ENCODE peak calls at places on chromosomes 13 and 19, in four cellular contexts. L, F, B and C are unnamed samples.
A peak's percentile ranks its signal among the peaks of the same experiment; 100 is the strongest.

GRCh38 chr19:15015946-15016542 is 33.2 kb upstream of the CASP14 start:
- DNase-seq in L (no peak), F (no peak), B (no peak), C (peak; percentile 53)

GRCh38 chr19:31249217-31249616 is 100.0 kb downstream of the TSHZ3 start:
- DNase-seq in L (no peak), F (no peak), B (no peak), C (no peak)

GRCh38 chr13:102905905-102906304 is 60.1 kb downstream of the ERCC5 start:
- DNase-seq in L (no peak), F (no peak), B (no peak), C (no peak)

GRCh38 chr19:5663904-5664303 is 16.4 kb downstream of the MICOS13 start:
- DNase-seq in L (no peak), F (no peak), B (no peak), C (no peak)

GRCh38 chr13:40446365-40446764 is 220.1 kb downstream of the FOXO1 start:
- DNase-seq in L (no peak), F (no peak), B (no peak), C (no peak)

GRCh38 chr19:45097776-45098520 is 5.0 kb downstream of the PPP1R37 start:
- DNase-seq in L (peak; percentile 94), F (peak; percentile 50), B (peak; percentile 51), C (no peak)

GRCh38 chr19:52941941-52942370 is 18.7 kb upstream of the ZNF888 start:
- DNase-seq in L (peak; percentile 90), F (peak; percentile 22), B (peak; percentile 35), C (no peak)

GRCh38 chr19:42436006-42436405 is 6.7 kb downstream of the CXCL17 start:
- DNase-seq in L (no peak), F (no peak), B (no peak), C (no peak)

GRCh38 chr13:113566227-113566561 is 18.4 kb upstream of the TFDP1 start:
- DNase-seq in L (peak; percentile 60), F (no peak), B (no peak), C (no peak)

GRCh38 chr13:29754486-29754806 is 96.0 kb downstream of the UBL3 start:
- DNase-seq in L (no peak), F (no peak), B (no peak), C (no peak)

GRCh38 chr13:39376088-39376487 is 226.9 kb downstream of the LHFPL6 start:
- DNase-seq in L (no peak), F (no peak), B (no peak), C (no peak)

GRCh38 chr19:30870861-30871260 is 478.4 kb downstream of the TSHZ3 start:
- DNase-seq in L (peak; percentile 75), F (no peak), B (no peak), C (no peak)

GRCh38 chr19:37506387-37507166 is at the start of gene ZNF793:
- DNase-seq in L (peak; percentile 92), F (peak; percentile 88), B (peak; percentile 75), C (peak; percentile 64)

DNA sequence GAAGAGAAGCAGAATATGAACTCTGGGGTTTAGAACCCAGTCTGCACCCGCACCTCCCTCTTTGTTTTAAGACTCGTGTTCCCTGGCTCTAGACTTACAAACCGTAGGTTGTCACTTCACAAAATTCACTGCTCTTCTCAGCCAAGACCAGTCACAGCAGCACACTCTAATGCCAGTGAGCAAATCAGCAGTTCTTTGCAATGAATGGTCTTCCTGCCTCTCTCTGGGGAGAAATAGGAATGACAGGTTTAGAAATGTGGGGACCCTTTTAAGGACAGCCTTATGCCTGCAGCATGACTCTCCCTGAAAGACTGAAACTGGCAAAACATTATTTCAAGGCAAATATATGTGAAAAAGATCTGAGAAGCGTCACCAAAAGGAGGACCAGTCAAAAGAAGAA is 156.9 kb downstream of the KCTD15 start:
- DNase-seq in L (peak; percentile 12), F (no peak), B (no peak), C (no peak)
- TF ChIP-seq CTCF in L (no peak), F (no peak), B (no peak), C (no peak)

DNA sequence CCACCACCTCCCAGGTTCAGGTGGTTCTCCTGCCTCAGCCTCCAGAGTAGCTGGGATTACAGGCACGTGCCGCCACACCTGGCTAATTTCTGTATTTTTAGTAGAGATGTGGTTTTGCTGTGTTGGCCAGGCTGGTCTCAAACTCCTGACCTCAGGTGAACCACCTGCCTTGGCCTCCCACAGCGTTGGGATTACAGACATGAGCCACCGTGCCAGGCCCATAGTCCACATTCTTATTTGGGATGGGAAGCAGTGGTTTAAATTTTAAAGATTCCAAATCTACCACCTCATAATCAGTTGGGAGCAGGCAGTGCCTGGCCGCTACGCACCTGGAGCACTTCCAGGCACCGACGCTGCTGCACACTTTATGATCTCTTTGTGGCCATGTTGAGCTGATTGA is 160.6 kb upstream of the SOX1 start:
- DNase-seq in L (peak; percentile 69), F (no peak), B (no peak), C (no peak)
- TF ChIP-seq CTCF in L (no peak), F (no peak), B (no peak), C (no peak)

GRCh38 chr13:48050550-48050949 is 13.0 kb downstream of the NUDT15 start:
- DNase-seq in L (no peak), F (no peak), B (no peak), C (no peak)
- TF ChIP-seq CTCF in L (no peak), F (no peak), B (no peak), C (no peak)

DNA sequence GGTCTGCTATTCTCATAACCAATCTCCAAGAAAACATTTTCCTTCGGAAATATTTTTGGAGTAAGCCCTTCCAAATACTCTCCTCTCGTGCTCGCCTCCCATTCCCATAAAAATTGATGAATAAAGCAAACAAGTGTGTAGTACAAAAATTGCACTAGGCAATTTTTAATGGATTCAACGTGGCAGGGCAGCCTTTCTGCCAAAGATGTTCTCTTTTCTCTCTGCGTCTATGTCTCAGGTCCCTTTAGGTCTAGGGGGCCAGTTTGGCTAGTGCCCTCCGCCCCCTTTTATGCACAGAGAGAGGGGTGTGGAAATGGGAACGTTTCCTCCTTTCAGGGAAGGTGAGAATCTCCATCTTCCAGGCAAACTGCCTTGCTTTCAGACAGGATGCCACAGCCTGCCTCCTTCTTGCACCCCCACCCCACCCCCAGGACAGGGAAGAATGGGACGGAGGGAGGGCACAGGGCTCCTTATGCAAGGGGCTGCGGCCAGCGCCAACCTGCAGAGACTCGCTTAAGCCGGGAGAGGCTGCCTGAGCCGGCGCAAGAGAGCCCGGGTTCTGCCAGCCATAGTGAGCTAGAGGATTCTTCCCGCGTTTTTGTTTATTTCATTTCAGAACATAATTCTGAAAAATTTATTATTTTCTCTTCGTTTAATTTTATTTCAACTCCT is 2.7 kb upstream of the ZIC2 start:
- DNase-seq in L (no peak), F (no peak), B (no peak), C (no peak)
- TF ChIP-seq CTCF in L (no peak), F (no peak), B (no peak), C (no peak)

GRCh38 chr19:1811942-1812425 is at the start of gene ATP8B3:
- DNase-seq in L (no peak), F (no peak), B (peak; percentile 84), C (peak; percentile 100)
- TF ChIP-seq CTCF in L (no peak), F (no peak), B (no peak), C (no peak)

GRCh38 chr19:4547303-4548237 is 7.7 kb upstream of the LRG1 start:
- DNase-seq in L (no peak), F (no peak), B (peak; percentile 60), C (no peak)
- TF ChIP-seq CTCF in L (no peak), F (no peak), B (no peak), C (peak; percentile 19)

DNA sequence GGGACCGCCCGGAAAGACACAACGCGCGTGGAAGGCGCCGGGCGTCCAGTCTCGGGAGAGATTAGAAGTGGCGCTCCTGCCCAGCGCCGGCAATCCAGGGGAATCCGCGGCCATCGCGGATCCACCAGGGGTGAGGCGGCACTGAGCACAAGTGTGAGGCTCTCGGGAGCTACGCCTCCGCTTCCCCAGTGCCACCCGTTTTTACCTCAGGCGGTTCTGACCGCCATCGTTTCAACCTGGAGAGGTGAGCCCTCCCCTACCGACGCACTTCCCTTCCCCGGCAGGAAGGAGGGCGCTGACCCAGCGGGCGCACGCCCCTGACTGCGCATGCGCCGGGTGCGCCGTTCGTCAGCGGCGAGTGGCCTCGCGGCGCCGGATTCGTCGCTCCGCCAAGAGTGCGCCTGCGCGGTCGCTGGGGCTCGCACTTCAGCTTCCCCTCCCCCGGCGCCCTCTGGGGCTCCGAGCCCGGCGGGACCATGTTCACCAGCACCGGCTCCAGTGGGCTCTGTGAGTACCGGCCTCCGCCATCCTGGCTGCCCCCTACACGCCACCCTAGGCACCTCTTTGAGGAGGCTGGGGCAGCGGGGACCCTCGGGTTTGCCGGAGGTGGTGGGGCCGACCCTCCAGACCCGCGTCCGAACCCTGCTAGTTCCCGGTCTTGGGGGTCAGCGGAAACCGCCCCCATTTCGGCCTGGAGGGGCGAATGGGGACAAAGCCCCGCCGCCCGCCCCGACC is at the start of gene UBAC2:
- DNase-seq in L (peak; percentile 98), F (peak; percentile 94), B (peak; percentile 97), C (peak; percentile 99)
- TF ChIP-seq CTCF in L (no peak), F (peak; percentile 16), B (no peak), C (no peak)

DNA sequence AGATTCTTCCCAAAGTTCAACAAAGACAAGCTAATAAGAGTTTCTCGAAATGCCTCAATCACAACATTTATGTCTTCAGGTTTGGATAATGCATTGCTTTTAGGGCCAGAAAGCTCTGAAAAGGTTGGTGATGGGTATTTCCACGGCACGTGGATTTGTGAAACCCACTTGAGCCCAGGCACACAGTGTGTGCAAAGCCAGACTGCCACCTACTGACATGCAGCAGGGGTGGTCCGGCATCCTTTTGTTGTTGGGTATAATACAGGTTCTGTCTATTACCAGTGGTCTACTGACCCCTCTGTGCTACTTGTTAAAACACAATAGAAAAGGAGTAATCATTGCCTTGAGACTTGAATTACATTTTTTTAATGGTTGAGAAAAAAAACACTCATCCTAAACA is 225.6 kb downstream of the RAP2A start:
- DNase-seq in L (no peak), F (peak; percentile 6), B (no peak), C (no peak)
- TF ChIP-seq CTCF in L (no peak), F (peak; percentile 28), B (no peak), C (no peak)

GRCh38 chr19:40702337-40703012 is 12.0 kb upstream of the NUMBL start:
- DNase-seq in L (no peak), F (peak; percentile 39), B (peak; percentile 74), C (no peak)
- TF ChIP-seq CTCF in L (no peak), F (peak; percentile 49), B (no peak), C (no peak)